ENCODE peak calls at places on chromosome 19, in eight cellular contexts. Q, L, Y, G, J, K, A and H are unnamed samples.

GRCh38 chr19:18072335-18072734 is 14.4 kb downstream of the IL12RB1 start:
- DNase-seq in Q (no peak), L (no peak), Y (no peak), G (no peak), J (no peak), K (no peak), A (no peak), H (no peak)

GRCh38 chr19:1655992-1656608 is 3.7 kb upstream of the TCF3 start:
- DNase-seq in Q (no peak), L (no peak), Y (no peak), G (no peak), J (no peak), K (no peak), A (no peak), H (no peak)

GRCh38 chr19:14517840-14518505 is at the start of gene DNAJB1:
- DNase-seq in Q (peak), L (no peak), Y (peak), G (peak), J (peak), K (peak), A (peak), H (peak)

GRCh38 chr19:4993683-4994082 is 24.8 kb downstream of the KDM4B start:
- DNase-seq in Q (no peak), L (no peak), Y (no peak), G (no peak), J (no peak), K (no peak), A (no peak), H (no peak)

GRCh38 chr19:36604656-36605100 is 435 bp upstream of the ZNF382 start:
- DNase-seq in Q (peak), L (no peak), Y (peak), G (peak), J (peak), K (no peak), A (peak), H (peak)

GRCh38 chr19:2046046-2046907 is 4.8 kb downstream of the MKNK2 start:
- DNase-seq in Q (no peak), L (no peak), Y (no peak), G (no peak), J (no peak), K (no peak), A (no peak), H (no peak)

GRCh38 chr19:47381121-47381520 is 32.0 kb downstream of the DHX34 start:
- DNase-seq in Q (peak), L (no peak), Y (no peak), G (no peak), J (no peak), K (no peak), A (no peak), H (no peak)

GRCh38 chr19:41334793-41335192 is 18.9 kb downstream of the TGFB1 start:
- DNase-seq in Q (no peak), L (no peak), Y (no peak), G (no peak), J (no peak), K (no peak), A (no peak), H (no peak)

GRCh38 chr19:50007947-50008346 is 17.2 kb downstream of the VRK3 start:
- DNase-seq in Q (no peak), L (no peak), Y (no peak), G (no peak), J (no peak), K (no peak), A (no peak), H (no peak)

GRCh38 chr19:17332677-17333581 is 1.7 kb downstream of the ANO8 start:
- DNase-seq in Q (peak), L (no peak), Y (peak), G (peak), J (peak), K (no peak), A (no peak), H (no peak)

GRCh38 chr19:46299004-46299509 is 2.2 kb downstream of the HIF3A start:
- DNase-seq in Q (no peak), L (no peak), Y (no peak), G (peak), J (peak), K (peak), A (peak), H (peak)

GRCh38 chr19:54453921-54454780 is 5.2 kb downstream of the LENG8 start:
- DNase-seq in Q (no peak), L (no peak), Y (no peak), G (no peak), J (no peak), K (no peak), A (no peak), H (peak)